ENCODE peak calls at places on chromosomes 4 and X, in nine cellular contexts. Q, M, Z, E, L, U, X, J and D are unnamed samples.

GRCh38 chrX:124421898-124422622 is 75.7 kb downstream of the SH2D1A start:
- DNase-seq in L (no peak), Z (no peak), X (no peak), J (peak), U (peak), E (no peak), M (no peak), Q (no peak), D (peak)

GRCh38 chr4:83197555-83198235 is 83.2 kb upstream of the PLAC8 start:
- DNase-seq in Q (no peak), Z (no peak), U (peak), J (no peak), M (no peak), E (no peak), X (no peak), L (no peak), D (no peak)

GRCh38 chr4:173333658-173334084 is 487 bp downstream of the HMGB2 start:
- DNase-seq in Z (no peak), L (peak), Q (peak), X (no peak), U (peak), E (peak), J (peak), M (no peak), D (peak)

GRCh38 chrX:140141444-140142029 is 176.2 kb upstream of the CXorf66 start:
- DNase-seq in M (no peak), E (no peak), Q (no peak), U (peak), J (peak), L (no peak), X (peak), Z (peak), D (peak)

GRCh38 chr4:83867221-83867620 is 331.3 kb downstream of the GPAT3 start:
- DNase-seq in Z (no peak), U (no peak), E (no peak), L (no peak), J (no peak), Q (no peak), M (no peak), X (no peak), D (no peak)

GRCh38 chr4:113468165-113469022 is 293.1 kb downstream of the CAMK2D start:
- DNase-seq in X (no peak), Q (peak), M (no peak), U (peak), J (peak), E (peak), Z (peak), L (no peak), D (peak)

GRCh38 chr4:32148120-32148666 is 1428.0 kb downstream of the PCDH7 start:
- DNase-seq in E (no peak), U (no peak), X (no peak), Q (no peak), M (no peak), J (no peak), L (no peak), Z (no peak), D (no peak)

GRCh38 chr4:99405433-99406115 is 29.6 kb downstream of the ADH7 start:
- DNase-seq in E (peak), L (peak), M (no peak), Z (peak), X (peak), Q (peak), U (peak), J (peak), D (peak)

GRCh38 chr4:39062499-39062898 is 467 bp downstream of the KLHL5 start:
- DNase-seq in Z (no peak), U (no peak), Q (no peak), X (no peak), J (no peak), E (no peak), L (no peak), M (no peak), D (no peak)

GRCh38 chrX:56812515-56813105 is 83.6 kb downstream of the NBDY start:
- DNase-seq in Q (no peak), X (peak), Z (peak), J (no peak), L (no peak), U (peak), E (no peak), M (no peak), D (no peak)

GRCh38 chr4:159290321-159291030 is 187.6 kb downstream of the RAPGEF2 start:
- DNase-seq in X (no peak), M (no peak), L (no peak), Q (no peak), U (no peak), Z (no peak), J (no peak), E (no peak), D (peak)

GRCh38 chr4:113958766-113959540 is 20.5 kb downstream of the ARSJ start:
- DNase-seq in M (no peak), X (no peak), J (no peak), Z (no peak), E (no peak), L (no peak), Q (no peak), U (no peak), D (peak)

GRCh38 chr4:21948347-21949072 is at the start of gene KCNIP4:
- DNase-seq in J (no peak), Q (no peak), M (no peak), U (peak), E (no peak), X (no peak), Z (peak), L (peak), D (no peak)

GRCh38 chr4:2941138-2942036 is 21.8 kb downstream of the NOP14 start:
- DNase-seq in X (no peak), Q (peak), U (peak), L (no peak), E (peak), Z (no peak), J (no peak), M (peak), D (no peak)

GRCh38 chrX:110089656-110090404 is 86.9 kb downstream of the TMEM164 start:
- DNase-seq in E (no peak), M (no peak), Z (no peak), X (no peak), J (no peak), Q (no peak), L (no peak), U (no peak), D (no peak)

GRCh38 chr4:174429701-174430100 is 92.6 kb downstream of the HPGD start:
- DNase-seq in X (no peak), Q (no peak), E (no peak), Z (no peak), M (no peak), L (no peak), U (no peak), J (no peak), D (no peak)

GRCh38 chr4:16226816-16227461 is 668 bp upstream of the TAPT1 start:
- DNase-seq in Z (peak), E (peak), U (peak), M (peak), Q (peak), X (peak), J (peak), L (no peak), D (peak)

GRCh38 chr4:168724960-168725359 is 228.1 kb downstream of the PALLD start:
- DNase-seq in E (no peak), J (no peak), X (no peak), Q (no peak), M (no peak), U (no peak), L (no peak), Z (no peak), D (no peak)

GRCh38 chr4:179626687-179627086 is 2184.4 kb upstream of the AGA start:
- DNase-seq in M (no peak), J (no peak), L (no peak), Z (no peak), E (no peak), U (peak), Q (no peak), X (no peak), D (no peak)

GRCh38 chr4:163448541-163449203 is 24.9 kb downstream of the TKTL2 start:
- DNase-seq in Z (no peak), Q (no peak), J (no peak), E (no peak), X (no peak), U (no peak), L (no peak), M (no peak), D (no peak)

GRCh38 chr4:88752754-88753153 is 55.1 kb upstream of the NAP1L5 start:
- DNase-seq in Z (no peak), J (no peak), U (no peak), M (no peak), E (no peak), L (no peak), Q (no peak), X (no peak), D (no peak)

GRCh38 chr4:15543537-15544195 is 74.0 kb downstream of the CC2D2A start:
- DNase-seq in M (no peak), J (no peak), L (no peak), Z (no peak), U (no peak), Q (no peak), E (no peak), X (no peak), D (no peak)

GRCh38 chrX:152637649-152638442 is at the start of gene GABRQ:
- DNase-seq in U (peak), Q (no peak), X (no peak), Z (peak), E (no peak), J (no peak), M (no peak), L (no peak), D (peak)

GRCh38 chr4:54189140-54189539 is 40.0 kb upstream of the PDGFRA start:
- DNase-seq in X (no peak), J (no peak), M (no peak), E (no peak), L (no peak), Z (no peak), Q (no peak), U (no peak), D (no peak)

GRCh38 chr4:78650106-78651021 is 98.8 kb downstream of the ANXA3 start:
- DNase-seq in M (no peak), U (no peak), E (no peak), Q (no peak), L (no peak), J (no peak), X (no peak), Z (no peak), D (no peak)

GRCh38 chrX:37047776-37048175 is 39.6 kb downstream of the FAM47C start:
- DNase-seq in J (no peak), M (no peak), Q (no peak), U (no peak), X (no peak), E (no peak), Z (no peak), L (no peak), D (no peak)

GRCh38 chrX:24657671-24658410 is 10.7 kb upstream of the PCYT1B start:
- DNase-seq in U (no peak), L (no peak), J (no peak), Z (no peak), Q (no peak), M (no peak), E (no peak), X (no peak), D (no peak)

GRCh38 chrX:151974336-151975227 is at the start of gene GABRE:
- DNase-seq in E (peak), L (no peak), J (peak), M (no peak), X (no peak), U (peak), Z (peak), Q (peak), D (peak)

GRCh38 chr4:158958489-158959270 is 144.2 kb upstream of the RAPGEF2 start:
- DNase-seq in Q (no peak), Z (no peak), L (no peak), X (no peak), U (no peak), J (no peak), E (no peak), M (no peak), D (no peak)

GRCh38 chr4:39014028-39014427 is 18.2 kb downstream of the TMEM156 start:
- DNase-seq in X (no peak), Z (no peak), M (no peak), E (no peak), J (no peak), L (no peak), U (no peak), Q (no peak), D (no peak)

GRCh38 chr4:109496875-109497274 is 63.2 kb upstream of the MCUB start:
- DNase-seq in U (no peak), Z (no peak), Q (no peak), J (no peak), M (no peak), E (no peak), X (no peak), L (no peak), D (no peak)

GRCh38 chrX:39643533-39643932 is 454.2 kb downstream of the BCOR start:
- DNase-seq in Z (no peak), J (no peak), L (no peak), U (no peak), E (no peak), M (no peak), X (no peak), Q (no peak), D (no peak)

GRCh38 chr4:88240297-88240714 is 44.1 kb downstream of the PPM1K start:
- DNase-seq in L (no peak), Q (no peak), Z (no peak), U (no peak), J (no peak), E (peak), X (no peak), M (no peak), D (no peak)